ENCODE peak calls at places on chromosomes 7 and 10, in five cellular contexts. O is Calu3, I is tibial nerve, D is cardiac muscle cell, U is heart right ventricle. C is an unnamed sample.

GRCh38 chr10:120172371-120172770 is 279.8 kb downstream of the SEC23IP start:
- DNase-seq in U (no peak), I (no peak), O (no peak), D (peak; percentile 38), C (no peak)

GRCh38 chr10:69952069-69952800 is 100.4 kb upstream of the MACROH2A2 start:
- DNase-seq in O (no peak), I (no peak), U (no peak), D (no peak), C (no peak)

GRCh38 chr10:43000651-43001426 is 76.0 kb upstream of the RET start:
- DNase-seq in U (no peak), I (no peak), D (no peak), O (no peak), C (no peak)

GRCh38 chr10:88415533-88416130 is 167.5 kb downstream of the RNLS start:
- DNase-seq in O (no peak), U (no peak), I (no peak), D (no peak), C (no peak)

GRCh38 chr10:32190890-32191491 is 134.8 kb upstream of the KIF5B start:
- DNase-seq in D (peak; percentile 36), O (no peak), U (no peak), I (peak; percentile 38), C (no peak)

GRCh38 chr7:1550005-1550845 is 5.8 kb downstream of the TMEM184A start:
- DNase-seq in D (no peak), I (no peak), O (no peak), U (no peak), C (no peak)

GRCh38 chr10:62433181-62433692 is 59.1 kb downstream of the ZNF365 start:
- DNase-seq in D (no peak), O (peak; percentile 73), U (no peak), I (peak; percentile 62), C (peak; percentile 33)

GRCh38 chr10:24992512-24993133 is 23.3 kb downstream of the ENKUR start:
- DNase-seq in O (no peak), I (no peak), D (no peak), U (no peak), C (no peak)

GRCh38 chr7:143436539-143436938 is 6.7 kb upstream of the TAS2R60 start:
- DNase-seq in U (no peak), O (no peak), D (no peak), I (no peak), C (no peak)

GRCh38 chr7:66043681-66044497 is 31.7 kb upstream of the ASL start:
- DNase-seq in O (peak; percentile 39), I (no peak), U (peak; percentile 64), D (peak; percentile 52), C (no peak)

GRCh38 chr7:25731881-25732240 is 420.1 kb upstream of the NFE2L3 start:
- DNase-seq in U (no peak), D (no peak), I (no peak), O (no peak), C (no peak)

GRCh38 chr7:11742496-11742895 is 89.5 kb downstream of the THSD7A start:
- DNase-seq in I (no peak), D (no peak), U (no peak), O (no peak), C (no peak)

GRCh38 chr7:29607889-29608288 is 44.3 kb downstream of the PRR15 start:
- DNase-seq in U (no peak), I (no peak), D (peak; percentile 12), O (no peak), C (no peak)

GRCh38 chr7:4689668-4690067 is 7.6 kb downstream of the FOXK1 start:
- DNase-seq in D (no peak), O (no peak), I (no peak), U (no peak), C (no peak)

GRCh38 chr10:101258179-101258885 is 29.1 kb upstream of the LBX1 start:
- DNase-seq in O (no peak), I (no peak), U (no peak), D (no peak), C (no peak)

GRCh38 chr10:27558612-27559020 is 54.5 kb downstream of the RAB18 start:
- DNase-seq in I (peak; percentile 49), U (no peak), O (peak; percentile 59), D (peak; percentile 89), C (no peak)

GRCh38 chr7:19351756-19352155 is 206.5 kb upstream of the FERD3L start:
- DNase-seq in I (no peak), D (no peak), U (no peak), O (no peak), C (no peak)

GRCh38 chr10:13956826-13957225 is 370.1 kb downstream of the PRPF18 start:
- DNase-seq in I (peak; percentile 82), U (peak; percentile 35), D (no peak), O (no peak), C (no peak)

GRCh38 chr7:157527686-157528085 is 190.9 kb downstream of the DNAJB6 start:
- DNase-seq in O (no peak), U (no peak), I (no peak), D (no peak), C (no peak)

GRCh38 chr10:66148312-66148711 is 777.5 kb upstream of the LRRTM3 start:
- DNase-seq in U (no peak), D (no peak), I (no peak), O (no peak), C (no peak)

GRCh38 chr7:50661345-50662058 is 96.3 kb upstream of the DDC start:
- DNase-seq in I (no peak), U (no peak), D (no peak), O (no peak), C (no peak)

GRCh38 chr10:54800677-54801480 is at the start of gene PCDH15:
- DNase-seq in I (no peak), U (no peak), O (peak; percentile 51), D (peak; percentile 72), C (no peak)

GRCh38 chr7:116671681-116672595 is at the start of gene MET:
- DNase-seq in U (peak; percentile 68), O (peak; percentile 94), D (peak; percentile 80), I (peak; percentile 73), C (no peak)

DNA sequence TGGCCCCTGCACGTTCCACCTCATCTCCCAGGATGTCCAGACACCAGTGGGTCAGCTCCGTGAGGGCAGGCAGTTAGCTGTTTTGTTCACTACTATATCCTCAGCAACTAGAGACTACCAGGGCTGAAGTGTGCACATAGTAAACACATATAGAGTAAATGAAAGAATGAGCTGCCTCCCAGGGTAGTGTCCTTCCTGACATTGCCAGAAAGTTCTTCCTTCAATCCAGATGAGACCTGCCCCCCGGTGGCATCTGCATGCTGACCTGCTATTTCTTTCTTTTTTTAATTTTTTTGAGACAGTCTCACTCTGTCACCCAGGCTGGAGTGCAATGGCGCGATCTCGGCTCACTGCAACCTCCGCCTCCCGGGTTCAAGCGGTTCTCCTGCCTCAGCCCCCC is 14.0 kb upstream of the ARPC1A start:
- DNase-seq in I (no peak), D (no peak), U (no peak), O (no peak), C (no peak)
- TF ChIP-seq CTCF in I (no peak), D (no peak), U (no peak), O (no peak), C (no peak)

GRCh38 chr10:102395677-102396197 is at the start of gene NFKB2:
- DNase-seq in I (no peak), U (no peak), O (no peak), D (no peak), C (peak; percentile 62)

GRCh38 chr10:102393411-102394078 is 2.0 kb upstream of the NFKB2 start:
- DNase-seq in D (no peak), I (no peak), U (no peak), O (no peak), C (no peak)

GRCh38 chr10:102394801-102395676 is 466 bp upstream of the NFKB2 start:
- DNase-seq in I (peak; percentile 89), D (peak; percentile 90), U (peak; percentile 87), O (peak; percentile 88), C (peak; percentile 82)

GRCh38 chr10:102392306-102392705 is 3.2 kb upstream of the NFKB2 start:
- DNase-seq in I (no peak), O (no peak), D (no peak), U (no peak), C (no peak)

GRCh38 chr10:102394079-102394800 is 1.3 kb upstream of the NFKB2 start:
- DNase-seq in D (peak; percentile 96), O (peak; percentile 94), U (peak; percentile 95), I (peak; percentile 89), C (peak; percentile 89)
- TF ChIP-seq CTCF in D (no peak), O (peak; percentile 23), U (no peak), I (no peak), C (no peak)

DNA sequence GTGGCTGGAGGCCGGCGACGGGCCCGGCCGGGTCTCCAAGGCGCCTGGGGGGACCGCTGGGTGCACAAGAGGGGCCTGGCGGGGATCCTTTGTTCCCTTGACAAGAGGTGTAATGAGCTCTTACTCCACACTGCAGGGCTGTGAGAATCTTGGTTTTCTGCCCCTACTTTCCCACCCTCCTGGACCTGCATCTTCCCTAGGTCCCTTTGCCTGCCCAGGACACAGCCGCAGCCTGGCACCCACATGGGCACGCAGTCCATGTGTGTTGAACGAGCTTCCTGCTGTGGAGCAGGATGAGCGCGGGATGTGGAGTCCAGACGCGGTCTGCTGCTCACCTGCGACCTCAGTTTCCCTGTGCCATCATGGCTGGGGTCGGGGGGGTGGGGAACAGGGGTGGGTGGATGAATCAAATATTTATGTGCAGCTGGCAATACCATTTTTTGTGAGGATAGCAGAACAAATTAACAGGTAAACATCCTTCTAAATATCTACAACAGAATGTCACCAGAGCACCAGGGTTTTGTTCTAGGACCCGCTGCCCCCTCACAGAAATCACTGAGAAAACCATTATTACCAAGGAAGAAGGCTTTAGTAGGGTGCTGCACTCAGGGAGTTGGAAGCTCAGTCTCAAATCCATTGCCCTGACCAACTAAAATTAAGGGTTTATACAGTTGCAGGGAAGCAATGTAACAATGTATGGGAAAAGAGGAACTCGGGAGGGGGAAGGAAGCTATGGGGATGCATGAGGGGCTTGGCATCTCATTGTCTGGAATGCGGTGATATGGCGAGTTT is 474 bp upstream of the NSMCE4A start:
- DNase-seq in O (no peak), U (no peak), D (no peak), I (no peak), C (no peak)
- TF ChIP-seq CTCF in O (no peak), U (peak; percentile 78), D (no peak), I (peak; percentile 75), C (no peak)

GRCh38 chr10:92837462-92837861 is 10.9 kb upstream of the EXOC6 start:
- DNase-seq in I (no peak), D (no peak), U (no peak), O (no peak), C (no peak)

GRCh38 chr10:92834331-92834730 is 14.0 kb upstream of the EXOC6 start:
- DNase-seq in O (no peak), I (no peak), U (no peak), D (no peak), C (no peak)

GRCh38 chr10:92844746-92845145 is 3.6 kb upstream of the EXOC6 start:
- DNase-seq in O (no peak), U (no peak), D (peak; percentile 23), I (no peak), C (no peak)

GRCh38 chr10:92834981-92835380 is 13.3 kb upstream of the EXOC6 start:
- DNase-seq in U (no peak), D (no peak), I (no peak), O (no peak), C (no peak)

GRCh38 chr10:92839191-92840085 is 8.9 kb upstream of the EXOC6 start:
- DNase-seq in O (peak; percentile 14), D (peak; percentile 13), I (peak; percentile 37), U (peak; percentile 71), C (no peak)
- TF ChIP-seq CTCF in O (no peak), D (peak; percentile 38), I (no peak), U (peak; percentile 11), C (no peak)